ENCODE peak calls at places on chromosomes 7 and 10, in ten cellular contexts. E is stomach; H is fibroblast of lung; V is cardiac muscle cell; R is transverse colon; F is PC-3; X is tibial artery; N is CD4-positive, CD25-positive, alpha-beta regulatory T cell; U is uterus; Q is naive thymus-derived CD4-positive, alpha-beta T cell. B is an unnamed sample. For H3K9me3, the result is how much of the 10 kb centered on the place peaks cover.

GRCh38 chr7:79317728-79318127 is 135.7 kb downstream of the MAGI2 start:
- DNase-seq in E (no peak), H (peak), V (no peak), R (no peak), F (peak), X (no peak), N (no peak), U (no peak), Q (no peak), B (no peak)

GRCh38 chr10:100960251-100960650 is 9.1 kb upstream of the SEMA4G start:
- DNase-seq in E (no peak), H (no peak), V (no peak), R (no peak), F (no peak), X (no peak), N (no peak), U (no peak), Q (no peak), B (no peak)

GRCh38 chr10:123786896-123787295 is 104.7 kb downstream of the CPXM2 start:
- DNase-seq in E (no peak), H (no peak), V (no peak), R (no peak), F (no peak), X (no peak), N (no peak), U (no peak), Q (no peak), B (no peak)

GRCh38 chr7:74061840-74062539 is 21.6 kb upstream of the LIMK1 start:
- DNase-seq in E (peak), H (peak), V (no peak), R (peak), F (peak), X (peak), N (peak), U (peak), Q (no peak), B (peak)

GRCh38 chr10:89332718-89333281 is 5.0 kb downstream of the IFIT3 start:
- DNase-seq in E (no peak), H (no peak), V (no peak), R (no peak), F (no peak), X (no peak), N (no peak), U (no peak), Q (peak), B (no peak)

GRCh38 chr7:43467406-43467805 is 115.5 kb upstream of the STK17A start:
- DNase-seq in E (no peak), H (peak), V (no peak), R (no peak), F (peak), X (no peak), N (no peak), U (no peak), Q (no peak), B (no peak)

GRCh38 chr10:116668446-116668845 is 47.7 kb downstream of the PNLIPRP2 start:
- DNase-seq in E (no peak), H (no peak), V (no peak), R (no peak), F (no peak), X (no peak), N (no peak), U (no peak), Q (no peak), B (no peak)

GRCh38 chr7:70093496-70093895 is 495.2 kb downstream of the AUTS2 start:
- DNase-seq in E (no peak), H (peak), V (no peak), R (no peak), F (no peak), X (no peak), N (no peak), U (no peak), Q (no peak), B (no peak)

GRCh38 chr10:78405231-78405630 is 371.6 kb downstream of the RPS24 start:
- DNase-seq in E (peak), H (no peak), V (no peak), R (no peak), F (peak), X (no peak), N (no peak), U (peak), Q (no peak), B (no peak)

GRCh38 chr7:97871659-97872024 is 566 bp downstream of the ASNS start:
- DNase-seq in E (no peak), H (no peak), V (peak), R (no peak), F (peak), X (no peak), N (peak), U (no peak), Q (no peak), B (no peak)

DNA sequence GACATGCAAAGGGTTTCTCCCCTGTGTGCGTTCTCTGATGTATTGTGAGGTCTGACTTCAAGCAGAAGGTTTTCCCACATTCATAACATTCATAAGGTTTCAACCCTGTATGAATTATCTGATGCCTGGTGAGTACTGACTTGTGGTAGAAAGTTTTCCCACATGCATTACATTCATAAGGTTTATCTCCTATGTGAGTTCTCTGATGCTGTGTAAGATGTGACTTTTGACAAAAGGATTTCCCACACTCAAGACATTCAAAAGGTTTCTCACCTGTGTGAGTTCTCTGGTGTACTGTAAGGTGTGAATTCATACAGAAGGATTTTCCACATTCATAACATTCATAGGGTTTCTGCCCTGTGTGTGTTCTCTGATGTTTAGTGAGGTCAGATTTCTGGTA is 45.1 kb downstream of the ZNF33B start:
- DNase-seq in E (no peak), H (peak), V (no peak), R (no peak), F (no peak), X (no peak), N (no peak), U (no peak), Q (no peak), B (no peak)
- H3K9me3 ChIP-seq in E (half or more), H (under half), V (under half), R (half or more), F (half or more), X (under half), N (half or more), U (under half), Q (half or more), B (under half)

DNA sequence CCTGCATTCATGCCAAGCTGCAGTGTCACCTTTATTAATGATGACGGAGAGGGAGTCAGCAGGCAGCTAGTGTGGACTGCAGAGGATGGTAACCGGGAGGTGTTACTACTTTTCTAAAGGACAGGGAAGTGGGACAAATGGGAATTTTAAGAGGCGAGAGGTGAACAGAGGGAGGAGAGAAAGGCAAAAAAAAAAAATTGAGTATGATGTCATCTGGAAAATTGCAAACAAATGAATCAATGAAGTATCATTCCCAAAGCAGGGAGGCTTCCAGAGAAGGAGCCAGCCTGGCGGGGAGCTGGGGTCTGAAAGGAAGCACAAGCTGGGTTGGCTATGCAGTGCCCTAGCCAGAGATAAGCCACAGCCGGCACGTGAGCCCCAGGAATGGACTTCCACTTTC is 12.9 kb downstream of the FRG2B start:
- DNase-seq in E (no peak), H (no peak), V (no peak), R (no peak), F (no peak), X (no peak), N (no peak), U (no peak), Q (no peak), B (no peak)
- H3K9me3 ChIP-seq in E (under half), H (under half), V (under half), R (under half), F (under half), X (under half), N (under half), U (under half), Q (under half), B (under half)

DNA sequence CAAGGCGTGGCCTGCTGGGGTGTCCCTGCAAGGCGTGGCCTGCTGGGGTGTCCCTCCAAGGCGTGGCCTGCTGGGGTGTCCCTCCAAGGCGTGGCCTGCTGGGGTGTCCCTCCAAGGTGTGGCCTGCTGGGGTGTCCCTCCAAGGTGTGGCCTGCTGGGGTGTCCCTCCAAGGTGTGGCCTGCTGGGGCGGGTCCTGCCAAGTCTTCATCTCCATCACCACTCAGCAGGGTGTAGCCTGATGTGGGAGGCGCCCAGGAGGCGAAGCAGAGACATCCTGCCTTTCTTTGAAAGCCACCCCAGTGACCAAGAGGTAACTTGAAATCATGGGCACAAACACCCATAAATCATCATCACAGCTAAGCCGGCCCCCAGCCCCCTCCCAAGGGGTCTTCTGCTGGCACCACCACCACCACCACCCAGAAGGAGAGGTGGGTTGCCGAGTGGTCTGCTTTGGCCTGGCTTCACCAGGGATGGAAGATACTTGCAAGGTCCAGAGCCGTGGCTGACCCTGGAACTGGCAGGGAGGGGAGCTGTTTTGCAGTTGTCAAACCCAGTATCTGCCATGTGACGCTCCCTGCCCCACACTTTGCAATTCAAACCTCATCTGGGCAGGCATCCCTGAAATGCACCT is 190.6 kb downstream of the EBF3 start:
- DNase-seq in E (peak), H (no peak), V (no peak), R (no peak), F (no peak), X (peak), N (no peak), U (peak), Q (no peak), B (no peak)
- H3K9me3 ChIP-seq in E (under half), H (under half), V (under half), R (under half), F (under half), X (under half), N (under half), U (under half), Q (under half), B (under half)

DNA sequence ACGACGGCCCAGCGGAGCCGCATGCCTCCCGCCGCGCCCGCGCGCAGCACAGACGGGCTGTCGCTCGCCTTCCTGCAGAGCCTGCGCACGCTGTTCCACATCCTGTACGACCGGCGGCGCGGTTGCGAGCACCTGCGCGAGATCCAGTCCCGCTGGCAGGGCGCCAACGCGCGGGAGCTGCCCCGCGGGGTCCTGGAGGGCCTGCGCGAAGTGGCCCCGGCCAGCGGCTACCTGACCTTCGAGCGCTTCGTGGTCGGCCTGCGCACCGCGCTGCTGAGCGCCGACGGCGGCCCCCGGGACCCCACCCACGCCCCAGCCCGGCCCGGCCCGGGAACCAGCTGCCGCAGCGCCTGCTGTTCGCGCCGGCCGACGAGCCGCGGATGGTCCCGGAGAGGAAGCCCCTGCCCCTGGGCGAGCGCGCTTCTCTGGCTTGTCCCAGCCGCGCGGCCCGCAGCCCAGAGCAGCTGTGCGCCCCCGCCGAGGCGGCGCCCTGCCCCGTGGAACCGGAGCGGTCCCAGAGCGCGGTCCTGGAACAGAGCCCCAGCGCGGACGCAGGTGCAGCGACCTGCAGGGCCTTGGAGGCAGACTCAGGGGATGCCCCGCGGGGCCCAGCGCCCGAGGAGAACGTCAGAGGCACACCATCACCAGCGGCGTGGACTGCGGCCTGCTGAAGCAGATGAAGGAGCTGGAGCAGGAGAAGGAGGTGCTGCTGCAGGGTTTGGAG is 25.3 kb upstream of the ZNF716 start:
- DNase-seq in E (no peak), H (no peak), V (no peak), R (no peak), F (no peak), X (no peak), N (no peak), U (no peak), Q (no peak), B (no peak)
- H3K9me3 ChIP-seq in E (under half), H (under half), V (under half), R (under half), F (under half), X (under half), N (under half), U (under half), Q (under half), B (under half)

B was measured in T-helper 17 cell.